ENCODE peak calls at places on chromosomes 1 and 21, in four cellular contexts. M is IMR-90, N is prostate gland, E is ovary. I is an unnamed sample.

GRCh38 chr1:192592981-192593683 is 17.6 kb downstream of the RGS1 start:
- DNase-seq in E (no peak), M (peak; percentile 12), N (no peak), I (no peak)

GRCh38 chr1:62621907-62622306 is 24.6 kb downstream of the ANGPTL3 start:
- DNase-seq in N (no peak), M (peak; percentile 95), E (no peak), I (no peak)

GRCh38 chr1:158016651-158017335 is 23.3 kb downstream of the KIRREL1 start:
- DNase-seq in M (no peak), E (no peak), N (no peak), I (no peak)

GRCh38 chr1:185441608-185442007 is 124.6 kb upstream of the IVNS1ABP start:
- DNase-seq in N (no peak), E (no peak), M (peak; percentile 74), I (no peak)

GRCh38 chr1:184649500-184649899 is 105.2 kb downstream of the EDEM3 start:
- DNase-seq in E (no peak), M (peak; percentile 51), N (no peak), I (no peak)

GRCh38 chr1:209805341-209805781 is 581 bp downstream of the IRF6 start:
- DNase-seq in M (no peak), N (no peak), E (no peak), I (no peak)

GRCh38 chr1:52842643-52843310 is at the start of gene ZYG11A:
- DNase-seq in E (peak; percentile 77), N (peak; percentile 36), M (peak; percentile 77), I (peak; percentile 68)

GRCh38 chr1:150281221-150281757 is 1.1 kb upstream of the CIART start:
- DNase-seq in N (peak; percentile 67), E (peak; percentile 86), M (peak; percentile 70), I (peak; percentile 70)

GRCh38 chr1:44826375-44827196 is 16.5 kb downstream of the PTCH2 start:
- DNase-seq in E (peak; percentile 54), M (no peak), N (no peak), I (no peak)

GRCh38 chr1:206012086-206012859 is 9.1 kb upstream of the RAB7B start:
- DNase-seq in E (no peak), N (no peak), M (no peak), I (peak; percentile 92)

GRCh38 chr1:51365774-51366173 is 35.4 kb upstream of the TTC39A start:
- DNase-seq in N (no peak), M (no peak), E (no peak), I (no peak)

GRCh38 chr1:6097117-6097595 is 51.5 kb downstream of the KCNAB2 start:
- DNase-seq in M (no peak), N (no peak), E (no peak), I (no peak)

GRCh38 chr1:223109581-223110026 is 33.4 kb downstream of the TLR5 start:
- DNase-seq in N (no peak), E (no peak), M (no peak), I (no peak)

GRCh38 chr21:19541612-19542011 is 1138.0 kb upstream of the TMPRSS15 start:
- DNase-seq in E (no peak), M (no peak), N (no peak), I (no peak)

GRCh38 chr1:15189692-15190321 is 36.3 kb downstream of the TMEM51 start:
- DNase-seq in M (no peak), E (no peak), N (no peak), I (peak; percentile 79)

GRCh38 chr1:214551436-214552173 is at the start of gene PTPN14:
- DNase-seq in M (peak; percentile 96), N (peak; percentile 91), E (peak; percentile 95), I (peak; percentile 80)

GRCh38 chr1:63602629-63603028 is 9.4 kb downstream of the PGM1 start:
- DNase-seq in N (no peak), M (no peak), E (no peak), I (no peak)

GRCh38 chr1:87052986-87053385 is 138.6 kb downstream of the HS2ST1 start:
- DNase-seq in M (no peak), N (no peak), E (no peak), I (no peak)

DNA sequence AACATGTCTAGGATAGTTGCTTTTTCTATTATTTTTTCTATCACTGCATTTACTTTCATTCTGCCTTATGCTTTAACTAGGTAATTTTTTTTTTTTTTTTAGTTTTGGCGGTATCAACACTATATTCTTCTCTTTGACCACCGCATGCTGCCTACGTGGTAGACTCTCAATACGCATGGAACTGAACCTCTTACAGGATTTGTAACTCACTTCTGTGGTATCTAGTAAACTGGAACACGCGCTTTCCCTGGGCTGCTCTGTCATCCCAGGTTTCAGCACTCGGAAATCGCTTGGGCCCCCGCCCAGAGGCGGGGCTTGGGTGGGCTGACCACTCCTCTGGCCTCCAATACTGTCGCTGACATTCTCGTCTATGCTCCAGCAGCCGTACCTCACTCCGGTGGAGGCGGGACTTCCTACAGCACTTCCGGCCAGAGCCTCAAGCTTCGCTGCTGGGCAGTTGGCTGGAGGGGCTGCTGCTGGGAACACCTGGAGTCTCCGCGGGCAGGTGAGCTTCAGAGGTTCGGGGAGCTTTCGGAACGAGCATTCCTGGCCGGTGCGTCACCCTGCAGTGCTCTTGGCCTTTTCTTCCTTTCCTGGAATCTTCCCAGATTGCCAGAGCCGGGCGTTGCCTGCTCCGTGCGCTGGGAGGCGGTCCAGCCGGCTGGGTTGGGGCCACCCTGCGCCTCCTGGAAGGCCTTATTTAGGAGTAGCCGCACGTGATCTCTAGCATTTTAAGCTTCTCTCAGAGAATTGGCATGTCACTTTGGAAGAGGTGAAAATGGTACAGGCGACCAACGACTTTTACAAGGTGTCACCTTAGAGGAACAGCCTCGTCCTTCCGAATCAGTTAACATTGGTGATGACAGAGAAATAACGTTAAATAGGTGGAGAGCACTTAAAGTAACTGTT is at the start of gene TBCE:
- DNase-seq in N (peak; percentile 98), E (peak; percentile 97), M (peak; percentile 98), I (peak; percentile 97)
- TF ChIP-seq CTCF in N (no peak), E (no peak), M (no peak), I (no peak)

DNA sequence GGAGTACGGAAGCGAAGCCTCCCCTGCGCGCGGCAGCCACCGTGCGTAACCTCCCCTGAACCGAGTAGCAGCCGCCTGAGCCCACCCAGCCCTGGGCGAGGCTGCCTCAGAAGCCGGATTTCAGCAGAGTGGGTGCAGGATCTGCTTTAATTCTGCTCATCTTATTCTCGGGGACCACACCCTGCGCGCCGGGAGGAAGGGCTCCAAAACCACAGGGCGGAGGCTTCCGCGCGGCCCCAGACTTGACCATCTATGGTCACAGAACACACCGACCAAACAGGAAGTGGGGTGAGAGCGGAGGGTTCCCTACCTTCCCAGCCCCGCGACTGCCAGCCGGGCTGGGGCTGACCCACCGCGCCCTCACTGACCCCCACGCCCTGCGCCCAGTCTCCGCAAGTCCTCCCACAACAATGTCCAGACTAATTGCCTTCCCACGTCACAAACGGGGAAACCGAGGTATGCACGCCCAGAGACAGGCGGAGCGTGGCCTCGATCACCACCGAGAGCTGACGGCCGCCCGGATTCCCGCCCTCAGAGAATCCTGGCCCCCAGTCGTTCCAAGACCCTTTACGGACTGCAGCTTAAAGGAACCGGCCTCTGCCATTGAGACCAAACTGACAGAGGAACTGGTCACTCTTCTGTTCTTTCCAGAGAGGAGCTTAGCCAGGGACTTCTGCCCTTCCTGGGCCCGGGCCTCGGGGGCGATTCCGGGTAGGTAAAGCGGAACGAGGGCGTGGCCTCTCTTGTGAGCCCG is 595 bp upstream of the CAP1 start:
- DNase-seq in M (peak; percentile 79), N (peak; percentile 84), E (peak; percentile 90), I (peak; percentile 90)
- H3K4me1 ChIP-seq in M (peaks cover 7% of the 10 kb centered on the region), N (peaks cover 17% of the 10 kb centered on the region), E (peaks cover 2% of the 10 kb centered on the region), I (no peaks in the 10 kb centered on the region)

DNA sequence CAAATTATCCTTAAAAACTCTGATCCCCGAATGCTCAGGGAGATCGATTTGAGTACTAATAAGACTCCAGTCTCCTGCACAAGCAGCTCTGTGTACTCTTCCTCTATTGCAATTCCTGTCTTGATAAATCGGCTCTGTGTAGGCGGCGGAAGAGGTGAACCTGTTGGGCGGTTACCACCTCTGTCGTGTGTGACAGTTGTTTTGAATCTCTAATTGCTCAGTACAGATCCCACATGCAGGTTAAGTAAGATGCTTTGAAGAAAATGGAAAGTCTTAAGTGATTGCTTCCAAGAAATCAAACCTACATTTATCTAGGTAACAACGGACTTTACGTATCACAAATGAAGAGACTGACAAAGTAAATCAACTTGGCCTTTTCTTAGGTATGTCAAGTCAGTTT is 35.5 kb downstream of the COA6 start:
- DNase-seq in M (no peak), N (no peak), E (no peak), I (peak; percentile 35)
- TF ChIP-seq POLR2A in M (no peak), N (no peak), E (no peak), I (no peak)

GRCh38 chr1:154961497-154962237 is at the start of gene PYGO2:
- DNase-seq in N (peak; percentile 72), E (peak; percentile 86), M (peak; percentile 66), I (peak; percentile 92)
- TF ChIP-seq CTCF in N (peak; percentile 96), E (peak; percentile 96), M (peak; percentile 69), I (peak; percentile 86)

GRCh38 chr21:43591468-43592050 is 67.7 kb downstream of the HSF2BP start:
- DNase-seq in M (no peak), N (no peak), E (no peak), I (no peak)
- H3K4me1 ChIP-seq in M (peaks cover 6% of the 10 kb centered on the region), N (no peaks in the 10 kb centered on the region), E (peaks cover 3% of the 10 kb centered on the region), I (no peaks in the 10 kb centered on the region)

GRCh38 chr1:34013958-34014737 is 150.3 kb downstream of the HMGB4 start:
- DNase-seq in E (no peak), N (no peak), M (no peak), I (peak; percentile 55)

GRCh38 chr1:34013136-34013535 is 149.3 kb downstream of the HMGB4 start:
- DNase-seq in M (no peak), N (no peak), E (no peak), I (no peak)

GRCh38 chr1:34009340-34009975 is 145.6 kb downstream of the HMGB4 start:
- DNase-seq in E (no peak), M (no peak), N (no peak), I (no peak)
- TF ChIP-seq POLR2A in E (no peak), M (no peak), N (no peak), I (no peak)

GRCh38 chr1:3900969-3901529 is 977 bp upstream of the C1orf174 start:
- DNase-seq in M (peak; percentile 94), N (peak; percentile 98), E (peak; percentile 99), I (peak; percentile 99)

GRCh38 chr1:3898994-3899775 is 887 bp downstream of the C1orf174 start:
- DNase-seq in E (no peak), M (no peak), N (no peak), I (no peak)

GRCh38 chr1:3900150-3900968 is at the start of gene C1orf174:
- DNase-seq in M (peak; percentile 98), N (peak; percentile 94), E (peak; percentile 96), I (peak; percentile 97)

GRCh38 chr1:3898475-3898735 is 1.7 kb downstream of the C1orf174 start:
- DNase-seq in E (no peak), M (no peak), N (no peak), I (no peak)

GRCh38 chr1:3899776-3900149 is 309 bp downstream of the C1orf174 start:
- DNase-seq in E (no peak), N (no peak), M (no peak), I (no peak)
- TF ChIP-seq CTCF in E (no peak), N (no peak), M (no peak), I (no peak)

DNA sequence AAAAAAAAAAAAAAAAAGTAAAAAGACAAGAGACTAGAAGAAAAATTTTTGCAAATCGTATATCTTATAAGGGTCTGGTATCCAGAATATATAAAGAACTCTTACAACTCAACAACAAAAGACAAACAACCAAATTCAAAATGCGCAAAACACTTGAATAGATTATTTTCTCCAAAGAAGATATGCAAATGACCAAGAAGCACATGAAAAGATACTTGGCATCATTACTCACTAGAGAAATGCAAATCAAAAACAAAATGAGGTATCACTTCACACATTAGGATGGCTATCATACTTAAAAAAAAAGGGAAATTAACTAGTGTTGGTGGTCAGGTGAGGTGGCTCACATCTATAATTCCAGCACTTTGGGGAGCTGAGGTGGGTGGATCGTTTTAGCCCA is 12.0 kb upstream of the SLC2A5 start:
- DNase-seq in M (no peak), N (no peak), E (no peak), I (no peak)
- H3K4me1 ChIP-seq in M (peaks cover 11% of the 10 kb centered on the region), N (no peaks in the 10 kb centered on the region), E (no peaks in the 10 kb centered on the region), I (no peaks in the 10 kb centered on the region)